ENCODE peak calls at places on chromosomes 13 and 19, in six cellular contexts. Q, J, G, K, L and T are unnamed samples.

GRCh38 chr19:6740589-6741348 is 1.3 kb downstream of the TRIP10 start:
- DNase-seq in Q (peak; percentile 42), J (no peak), G (no peak), K (no peak), L (no peak), T (no peak)

GRCh38 chr19:15457701-15458484 is 6.5 kb downstream of the RASAL3 start:
- DNase-seq in Q (no peak), J (no peak), G (no peak), K (no peak), L (no peak), T (no peak)

GRCh38 chr19:55091955-55092354 is 16.3 kb downstream of the EPS8L1 start:
- DNase-seq in Q (peak; percentile 67), J (no peak), G (no peak), K (no peak), L (peak; percentile 97), T (no peak)

GRCh38 chr13:114064516-114065140 is 67.8 kb downstream of the RASA3 start:
- DNase-seq in Q (peak; percentile 14), J (no peak), G (no peak), K (no peak), L (no peak), T (no peak)

GRCh38 chr19:16397791-16398529 is 73.3 kb downstream of the KLF2 start:
- DNase-seq in Q (no peak), J (no peak), G (no peak), K (no peak), L (no peak), T (no peak)

GRCh38 chr13:105665284-105665683 is 870.2 kb downstream of the EFNB2 start:
- DNase-seq in Q (no peak), J (no peak), G (no peak), K (no peak), L (no peak), T (no peak)

GRCh38 chr13:43444085-43444484 is 342.7 kb downstream of the ENOX1 start:
- DNase-seq in Q (no peak), J (no peak), G (no peak), K (no peak), L (no peak), T (no peak)

GRCh38 chr13:107867701-107868661 is 347.4 kb downstream of the LIG4 start:
- DNase-seq in Q (peak; percentile 85), J (no peak), G (no peak), K (no peak), L (peak; percentile 81), T (no peak)

DNA sequence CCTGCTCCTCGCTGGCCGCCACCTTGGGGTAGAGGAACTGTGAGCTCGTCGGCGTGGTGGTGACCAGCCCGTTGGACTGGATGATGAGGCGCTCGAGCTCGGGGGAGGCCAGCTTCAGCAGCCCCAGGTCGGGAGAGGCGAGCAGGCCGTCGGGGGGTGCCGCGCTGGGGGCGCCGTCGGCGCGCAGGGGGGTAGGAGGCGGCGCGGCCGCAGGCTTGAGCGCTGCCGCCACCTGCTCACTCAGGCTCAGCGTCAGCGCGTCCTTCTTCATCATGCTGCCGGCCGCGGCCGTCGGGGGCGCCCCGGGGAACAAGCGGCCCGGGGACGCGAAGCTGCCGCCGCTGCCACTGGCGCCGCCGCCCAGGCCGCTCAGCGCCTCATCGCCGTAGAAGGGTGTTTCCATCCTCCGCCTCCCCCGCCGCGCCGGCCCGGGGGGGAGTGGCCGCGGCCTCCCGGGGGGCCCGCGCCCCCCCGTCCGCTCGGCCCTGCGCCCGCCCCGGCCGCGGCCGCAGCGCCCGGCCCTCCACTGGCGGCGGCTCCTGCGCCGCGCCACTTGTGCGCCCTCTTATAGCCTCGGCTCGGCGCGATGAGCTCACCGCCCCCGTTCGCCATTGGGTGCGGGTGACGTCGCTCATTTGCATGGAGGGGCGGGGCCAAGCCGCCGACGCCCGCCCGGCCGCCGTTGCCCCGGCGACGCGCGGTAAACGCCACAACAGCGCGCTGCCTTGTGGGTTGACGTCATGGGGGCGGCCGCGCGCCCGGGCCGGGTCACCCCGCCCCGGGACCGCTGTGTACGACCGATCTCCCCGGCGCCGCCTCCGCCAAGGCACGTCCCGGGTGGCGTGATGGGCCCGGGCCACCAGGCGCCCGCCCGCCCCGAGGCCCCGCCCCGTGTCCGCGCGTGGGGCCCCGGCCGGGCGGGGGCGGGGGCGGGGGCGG is at the start of gene JUND:
- DNase-seq in Q (peak; percentile 96), J (peak; percentile 92), G (peak; percentile 88), K (peak; percentile 92), L (peak; percentile 97), T (peak; percentile 89)
- TF ChIP-seq POLR2A in Q (peak; percentile 26), J (peak; percentile 98), G (peak; percentile 99), K (peak; percentile 97), L (no peak), T (peak; percentile 99)

DNA sequence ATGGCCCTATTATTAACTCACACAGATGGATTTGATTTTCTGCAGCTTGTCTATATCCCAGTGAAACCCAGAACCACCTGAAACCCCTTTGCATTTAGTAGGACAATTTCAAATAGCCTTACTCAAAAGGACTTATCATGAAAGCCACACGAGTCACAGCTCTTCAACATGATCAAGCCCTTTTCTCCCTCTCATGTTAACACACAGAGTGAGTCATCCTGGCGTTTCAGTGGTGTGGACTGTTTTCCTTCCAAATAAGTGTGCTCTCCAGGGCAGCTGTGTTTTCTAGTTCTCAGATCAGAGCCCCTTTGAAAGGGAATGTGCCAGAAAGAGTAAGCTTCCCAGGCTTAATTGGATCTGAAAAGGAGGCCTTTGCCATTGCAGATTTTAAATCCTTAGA is 51.4 kb downstream of the ERICH6B start:
- DNase-seq in Q (no peak), J (peak; percentile 22), G (no peak), K (no peak), L (no peak), T (no peak)
- TF ChIP-seq TAF1 in Q (no peak), J (no peak), G (no peak), K (no peak), L (no peak), T (no peak)

DNA sequence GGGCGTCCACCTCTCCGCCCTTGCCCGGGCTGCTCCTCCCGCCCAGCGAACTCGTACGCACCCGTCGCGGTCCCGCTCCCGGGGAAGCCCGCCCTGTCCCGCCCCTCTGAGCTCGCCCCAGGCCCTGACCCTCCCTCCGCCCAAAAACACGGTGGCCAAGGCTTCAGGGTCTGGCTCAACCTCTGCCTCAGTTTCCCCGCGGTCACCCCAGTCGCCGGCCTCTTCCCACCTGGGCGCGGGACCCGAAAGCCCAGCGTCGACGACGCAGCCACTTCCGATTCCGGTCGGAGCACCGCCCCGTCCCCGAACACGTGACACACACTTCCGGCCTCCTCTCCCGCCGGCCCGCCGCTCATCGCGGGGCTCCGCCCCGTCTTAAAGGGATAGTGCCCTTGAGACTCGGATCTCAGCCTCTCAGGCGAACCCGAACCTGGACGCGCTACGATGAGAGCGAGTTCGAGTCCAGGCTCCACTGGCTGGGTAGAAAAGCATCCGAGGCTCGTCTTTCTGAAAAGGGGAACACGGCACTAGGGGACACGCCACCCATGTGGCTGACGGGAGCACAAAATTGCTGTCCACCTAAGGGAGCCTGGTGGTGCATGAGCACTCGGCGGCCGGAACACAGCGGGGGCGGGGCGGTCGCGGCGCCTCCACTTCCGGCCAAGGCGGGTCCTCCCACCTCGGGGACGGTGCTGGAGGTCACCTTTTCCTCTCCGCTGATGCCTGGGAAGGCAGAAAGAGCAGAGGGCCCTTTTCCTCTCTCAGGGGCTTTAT is at the start of gene C19orf25:
- DNase-seq in Q (peak; percentile 93), J (peak; percentile 85), G (peak; percentile 80), K (peak; percentile 99), L (peak; percentile 92), T (peak; percentile 99)
- TF ChIP-seq POLR2A in Q (peak; percentile 95), J (no peak), G (peak; percentile 98), K (peak; percentile 82), L (no peak), T (peak; percentile 87)

GRCh38 chr13:50154697-50155096 is 139.5 kb downstream of the KCNRG start:
- DNase-seq in Q (no peak), J (no peak), G (no peak), K (no peak), L (no peak), T (no peak)

GRCh38 chr13:50153888-50154287 is 138.6 kb downstream of the KCNRG start:
- DNase-seq in Q (no peak), J (no peak), G (no peak), K (no peak), L (no peak), T (no peak)

GRCh38 chr13:50156722-50157121 is 141.5 kb downstream of the KCNRG start:
- DNase-seq in Q (no peak), J (peak; percentile 48), G (no peak), K (no peak), L (no peak), T (no peak)

GRCh38 chr13:50158385-50159165 is 143.3 kb downstream of the KCNRG start:
- DNase-seq in Q (no peak), J (no peak), G (no peak), K (no peak), L (no peak), T (no peak)

GRCh38 chr13:50156140-50156539 is 140.9 kb downstream of the KCNRG start:
- DNase-seq in Q (no peak), J (peak; percentile 35), G (no peak), K (no peak), L (no peak), T (no peak)
- TF ChIP-seq TAF1 in Q (no peak), J (no peak), G (no peak), K (no peak), L (no peak), T (no peak)

GRCh38 chr19:3661284-3662238 is 35.0 kb upstream of the CACTIN start:
- DNase-seq in Q (no peak), J (no peak), G (no peak), K (no peak), L (no peak), T (no peak)

GRCh38 chr19:3658004-3658822 is 31.6 kb upstream of the CACTIN start:
- DNase-seq in Q (no peak), J (no peak), G (no peak), K (no peak), L (no peak), T (no peak)

GRCh38 chr19:3659746-3660112 is 33.1 kb upstream of the CACTIN start:
- DNase-seq in Q (no peak), J (no peak), G (no peak), K (no peak), L (no peak), T (no peak)

GRCh38 chr19:3658823-3659745 is 32.5 kb upstream of the CACTIN start:
- DNase-seq in Q (no peak), J (no peak), G (no peak), K (no peak), L (no peak), T (no peak)

DNA sequence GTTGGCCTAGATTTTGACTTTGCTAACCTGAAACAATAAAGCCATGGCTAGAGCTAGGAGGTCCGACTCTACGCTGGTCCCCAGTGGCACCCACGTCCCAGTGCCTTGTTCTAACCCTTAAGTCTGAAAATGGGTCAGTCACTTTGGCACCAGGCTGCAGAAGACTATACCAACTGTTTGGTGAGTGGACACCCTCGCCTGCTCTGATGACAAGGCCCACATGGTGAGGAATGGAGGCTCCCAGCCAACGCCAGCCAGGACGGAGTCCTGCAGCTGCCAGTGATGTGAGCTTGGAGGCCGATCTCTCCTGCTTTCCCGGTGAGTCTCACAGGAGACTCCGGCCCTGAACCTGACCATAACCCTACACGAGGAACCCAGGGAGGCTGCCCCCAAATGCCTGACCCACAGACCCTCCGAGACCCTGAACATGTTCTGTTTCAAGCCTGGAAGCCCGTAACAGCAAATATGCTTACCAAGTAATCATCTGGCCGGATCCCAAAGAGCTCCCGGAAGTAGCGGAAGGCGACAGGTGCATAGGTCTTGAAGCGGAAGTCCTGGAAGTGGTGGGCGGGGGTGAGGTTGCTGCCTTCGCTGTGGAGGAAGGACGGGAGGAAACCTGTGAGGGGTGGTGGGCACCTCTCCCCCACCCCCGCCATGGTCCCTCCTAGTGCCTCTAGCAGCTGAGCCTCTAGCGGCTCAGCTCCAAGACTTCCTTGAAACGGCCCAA is 34.1 kb upstream of the CACTIN start:
- DNase-seq in Q (no peak), J (no peak), G (no peak), K (no peak), L (no peak), T (no peak)
- TF ChIP-seq POLR2A in Q (no peak), J (no peak), G (no peak), K (no peak), L (no peak), T (no peak)